ENCODE peak calls at places on chromosomes 2 and 18, in four cellular contexts. S, U, F and K are unnamed samples. For H3K4me1, the result is how much of the 10 kb centered on the place peaks cover.

GRCh38 chr2:191521608-191522208 is 156.2 kb upstream of the NABP1 start:
- DNase-seq in S (no peak), U (no peak), F (peak), K (peak)

GRCh38 chr2:66034467-66034866 is 400.5 kb upstream of the MEIS1 start:
- DNase-seq in U (no peak), S (no peak), F (no peak), K (no peak)

GRCh38 chr2:237280235-237280634 is 133.7 kb downstream of the COL6A3 start:
- DNase-seq in S (no peak), F (peak), U (no peak), K (no peak)

GRCh38 chr18:28041366-28041765 is 135.6 kb downstream of the CDH2 start:
- DNase-seq in F (peak), U (no peak), S (peak), K (no peak)

GRCh38 chr2:118321436-118322100 is 233.3 kb downstream of the INSIG2 start:
- DNase-seq in S (peak), U (no peak), F (no peak), K (no peak)

GRCh38 chr2:240784629-240785423 is 35.2 kb downstream of the KIF1A start:
- DNase-seq in F (no peak), U (no peak), S (no peak), K (no peak)

GRCh38 chr2:173161040-173161439 is 85.4 kb downstream of the MAP3K20 start:
- DNase-seq in S (no peak), U (no peak), F (no peak), K (no peak)

GRCh38 chr18:46419391-46420141 is 237.5 kb downstream of the LOXHD1 start:
- DNase-seq in U (no peak), S (peak), F (no peak), K (no peak)

GRCh38 chr18:24627644-24628315 is 167.3 kb downstream of the HRH4 start:
- DNase-seq in S (no peak), U (no peak), F (peak), K (no peak)

GRCh38 chr18:71008257-71008656 is 719.4 kb downstream of the SOCS6 start:
- DNase-seq in S (no peak), F (no peak), U (no peak), K (no peak)

GRCh38 chr18:494602-494983 is 5.9 kb downstream of the COLEC12 start:
- DNase-seq in U (no peak), S (no peak), F (peak), K (no peak)

GRCh38 chr2:201254331-201254730 is 6.0 kb upstream of the CASP8 start:
- DNase-seq in F (peak), S (no peak), U (no peak), K (no peak)

GRCh38 chr2:42799881-42800280 is 7.5 kb upstream of the HAAO start:
- DNase-seq in F (no peak), U (no peak), S (no peak), K (no peak)

GRCh38 chr2:220935789-220936321 is 636.2 kb downstream of the EPHA4 start:
- DNase-seq in U (no peak), S (no peak), F (peak), K (no peak)

GRCh38 chr2:160402997-160403979 is 90.3 kb downstream of the RBMS1 start:
- DNase-seq in F (peak), S (peak), U (no peak), K (peak)

GRCh38 chr2:160399880-160400279 is 93.7 kb downstream of the RBMS1 start:
- DNase-seq in S (peak), U (no peak), F (no peak), K (no peak)

GRCh38 chr2:160405077-160405865 is 88.3 kb downstream of the RBMS1 start:
- DNase-seq in S (peak), F (no peak), U (no peak), K (no peak)

GRCh38 chr2:160402498-160402897 is 91.1 kb downstream of the RBMS1 start:
- DNase-seq in S (no peak), U (no peak), F (no peak), K (no peak)

DNA sequence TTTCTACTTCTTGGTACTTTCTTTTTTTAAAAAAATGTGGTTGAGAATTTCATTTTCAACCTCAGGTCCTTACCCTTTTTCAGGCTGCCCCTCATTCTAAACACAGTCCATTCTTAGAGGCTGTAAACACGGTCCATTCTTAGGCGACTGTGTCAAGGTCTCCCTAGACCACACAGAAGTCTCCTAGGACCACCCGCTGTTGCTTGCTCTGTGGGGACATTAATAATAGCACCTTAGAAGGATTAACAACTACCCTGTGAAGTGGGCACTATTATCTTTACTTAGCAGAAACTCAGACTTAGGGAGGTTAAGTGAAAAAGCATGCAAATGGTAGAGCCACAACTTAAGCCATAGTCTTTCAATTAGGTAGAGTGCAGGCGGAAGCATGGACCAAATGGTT is 91.7 kb downstream of the RBMS1 start:
- DNase-seq in S (peak), U (no peak), F (no peak), K (no peak)
- H3K4me1 ChIP-seq in S (half or more), U (under half), F (under half), K (half or more)

GRCh38 chr2:33213244-33213643 is 263.2 kb upstream of the RASGRP3 start:
- DNase-seq in U (no peak), S (no peak), F (peak), K (no peak)
- H3K4me1 ChIP-seq in U (under half), S (under half), F (half or more), K (under half)

GRCh38 chr2:120766758-120767351 is 31.2 kb downstream of the GLI2 start:
- DNase-seq in F (peak), U (no peak), S (no peak), K (no peak)

GRCh38 chr2:120767486-120768005 is 31.9 kb downstream of the GLI2 start:
- DNase-seq in S (no peak), F (no peak), U (no peak), K (no peak)

GRCh38 chr2:120769787-120770120 is 34.1 kb downstream of the GLI2 start:
- DNase-seq in S (no peak), U (no peak), F (no peak), K (no peak)

GRCh38 chr2:120769076-120769786 is 33.6 kb downstream of the GLI2 start:
- DNase-seq in S (no peak), F (no peak), U (no peak), K (no peak)

DNA sequence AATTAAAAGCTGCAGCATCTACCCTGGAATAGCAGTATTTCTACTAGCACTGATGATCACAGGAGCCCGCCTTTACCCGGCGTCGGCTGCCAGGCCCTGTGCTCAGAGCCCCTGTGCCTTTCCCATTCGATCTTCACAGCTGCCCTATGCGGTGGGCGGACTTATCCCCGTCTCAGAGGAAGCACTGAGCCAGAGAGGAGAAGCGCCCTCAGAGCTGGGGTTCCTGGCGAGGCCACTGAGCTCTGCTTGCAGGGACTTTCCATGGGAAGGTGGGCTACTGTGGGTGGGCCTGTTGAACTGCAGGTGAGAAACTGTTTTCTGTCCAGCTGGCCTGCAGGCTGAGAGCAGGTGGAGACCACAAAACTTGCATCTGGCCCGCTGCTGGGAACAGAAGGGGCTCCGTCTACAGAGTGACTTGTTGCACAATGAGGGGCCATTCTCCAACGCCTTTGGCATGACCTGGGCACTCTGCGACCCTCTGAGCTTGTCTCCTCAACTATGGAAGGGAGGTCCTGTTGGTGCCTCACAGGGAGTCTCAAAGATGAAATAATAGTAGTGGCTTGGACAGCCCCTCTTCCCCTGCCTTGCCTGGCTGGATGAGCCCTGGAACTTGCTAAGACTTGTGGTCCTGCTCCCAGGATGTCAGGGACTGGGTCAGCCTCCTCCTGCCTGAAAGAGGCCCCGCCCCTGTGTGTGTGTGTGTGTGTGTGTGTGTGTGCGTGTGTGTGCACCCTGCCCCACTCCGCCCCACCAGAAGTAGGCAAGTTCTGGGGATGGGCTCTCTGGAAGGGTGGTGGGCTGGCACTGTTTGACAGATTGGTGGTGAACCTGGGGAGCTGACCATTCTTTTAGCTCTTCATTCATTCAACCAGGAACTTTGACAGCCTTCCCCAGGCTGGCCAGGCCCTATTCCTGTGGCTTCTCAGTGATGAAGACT is 32.7 kb downstream of the GLI2 start:
- DNase-seq in F (no peak), U (no peak), S (no peak), K (peak)
- H3K4me1 ChIP-seq in F (half or more), U (under half), S (under half), K (under half)

GRCh38 chr2:160380613-160381012 is 113.0 kb downstream of the RBMS1 start:
- DNase-seq in F (no peak), S (no peak), U (no peak), K (no peak)

GRCh38 chr2:160377204-160377995 is 116.2 kb downstream of the RBMS1 start:
- DNase-seq in U (no peak), S (no peak), F (peak), K (no peak)

GRCh38 chr2:160379399-160379798 is 114.2 kb downstream of the RBMS1 start:
- DNase-seq in U (no peak), F (peak), S (no peak), K (no peak)

GRCh38 chr2:160381425-160381951 is 112.1 kb downstream of the RBMS1 start:
- DNase-seq in S (no peak), F (peak), U (no peak), K (no peak)

GRCh38 chr2:160380000-160380570 is 113.5 kb downstream of the RBMS1 start:
- DNase-seq in S (no peak), F (no peak), U (no peak), K (no peak)
- H3K4me1 ChIP-seq in S (half or more), F (under half), U (under half), K (under half)

GRCh38 chr18:26637983-26638382 is 89.6 kb upstream of the KCTD1 start:
- DNase-seq in F (no peak), S (no peak), U (no peak), K (no peak)
- H3K4me1 ChIP-seq in F (under half), S (under half), U (under half), K (under half)

GRCh38 chr2:215535125-215535668 is 99.3 kb upstream of the FN1 start:
- DNase-seq in U (no peak), F (peak), S (no peak), K (peak)
- H3K4me1 ChIP-seq in U (under half), F (under half), S (under half), K (under half)

GRCh38 chr2:40372278-40372580 is 79.7 kb downstream of the SLC8A1 start:
- DNase-seq in F (peak), S (no peak), U (no peak), K (no peak)
- H3K4me1 ChIP-seq in F (under half), S (under half), U (under half), K (under half)

GRCh38 chr2:85769236-85769986 is 15.6 kb downstream of the ATOH8 start:
- DNase-seq in U (no peak), S (peak), F (no peak), K (no peak)
- H3K4me1 ChIP-seq in U (under half), S (under half), F (under half), K (under half)

DNA sequence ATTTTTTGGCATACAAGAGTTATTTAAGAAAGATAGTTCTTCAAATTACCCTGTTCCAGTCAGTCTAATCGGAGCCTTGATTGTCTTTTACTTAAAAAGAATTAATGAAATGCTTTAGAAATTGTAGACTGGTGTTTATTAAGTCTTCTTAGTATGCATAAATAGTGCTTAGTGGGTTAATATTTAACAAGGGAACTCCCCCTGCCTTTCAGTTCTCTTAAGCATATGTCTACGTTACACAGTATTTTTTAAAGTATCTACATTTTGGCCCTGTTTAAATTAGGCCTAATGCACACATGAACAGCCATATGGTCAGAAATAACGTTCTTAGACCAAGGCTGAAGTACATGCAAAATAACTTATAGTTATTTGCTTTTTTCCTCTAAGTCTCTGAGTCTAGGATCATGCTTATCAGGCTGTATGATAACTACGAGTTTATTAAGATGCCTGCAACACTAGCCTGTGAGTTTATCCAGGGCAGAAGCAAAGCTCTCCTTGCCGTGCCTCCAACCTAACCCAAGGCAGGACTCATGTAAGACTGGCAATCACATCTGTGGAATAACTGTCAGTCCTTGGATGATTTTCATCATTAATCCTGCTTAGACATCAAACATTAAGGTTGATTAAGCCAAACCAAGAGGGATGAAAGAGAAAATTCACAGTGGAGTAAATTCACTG is 6.7 kb downstream of the BCL2 start:
- DNase-seq in S (no peak), U (no peak), F (no peak), K (no peak)
- H3K4me1 ChIP-seq in S (under half), U (under half), F (under half), K (under half)

GRCh38 chr2:160612266-160612864 is 118.8 kb upstream of the RBMS1 start:
- DNase-seq in S (no peak), U (no peak), F (peak), K (no peak)
- H3K4me1 ChIP-seq in S (under half), U (under half), F (under half), K (under half)